ENCODE peak calls at places on chromosomes 6 and 20, in five cellular contexts. Z is T-helper 1 cell, S is GM13976, P is COR-L47, G is anterior cingulate cortex. C is an unnamed sample.

GRCh38 chr6:135231469-135231844 is 50.3 kb downstream of the MYB start:
- DNase-seq in Z (peak; percentile 91), S (no peak), P (no peak), G (no peak), C (no peak)

GRCh38 chr6:134943567-134944111 is 6.3 kb downstream of the ALDH8A1 start:
- DNase-seq in Z (no peak), S (no peak), P (no peak), G (no peak), C (no peak)

GRCh38 chr6:56772737-56773184 is 130.1 kb upstream of the DST start:
- DNase-seq in Z (no peak), S (no peak), P (no peak), G (no peak), C (no peak)

GRCh38 chr6:133945158-133945557 is 7.9 kb upstream of the TBPL1 start:
- DNase-seq in Z (no peak), S (no peak), P (no peak), G (no peak), C (no peak)

GRCh38 chr20:24948939-24949679 is at the start of gene CST7:
- DNase-seq in Z (peak; percentile 97), S (peak; percentile 79), P (no peak), G (no peak), C (no peak)

GRCh38 chr20:34512266-34512954 is 3.8 kb upstream of the DYNLRB1 start:
- DNase-seq in Z (no peak), S (no peak), P (no peak), G (no peak), C (no peak)

GRCh38 chr6:145228962-145229582 is 506.2 kb downstream of the EPM2A start:
- DNase-seq in Z (no peak), S (no peak), P (no peak), G (no peak), C (no peak)

GRCh38 chr20:63461364-63461763 is 11.1 kb downstream of the KCNQ2 start:
- DNase-seq in Z (no peak), S (no peak), P (no peak), G (no peak), C (no peak)

GRCh38 chr20:16982091-16982726 is 234.1 kb downstream of the OTOR start:
- DNase-seq in Z (no peak), S (no peak), P (no peak), G (no peak), C (no peak)

GRCh38 chr6:165186041-165186440 is 123.4 kb downstream of the C6orf118 start:
- DNase-seq in Z (no peak), S (no peak), P (no peak), G (no peak), C (no peak)